ENCODE peak calls at places on chromosomes 2 and 18, in six cellular contexts. W, A, X, L, Y and P are unnamed samples.

GRCh38 chr18:26386421-26386820 is 160.2 kb downstream of the TAF4B start:
- DNase-seq in W (no peak), A (no peak), X (no peak), L (no peak), Y (no peak), P (no peak)

GRCh38 chr2:234240917-234241316 is 190.4 kb downstream of the SPP2 start:
- DNase-seq in W (peak; percentile 90), A (no peak), X (no peak), L (no peak), Y (no peak), P (no peak)

GRCh38 chr2:88857951-88858406 is 166.5 kb downstream of the RPIA start:
- DNase-seq in W (peak; percentile 62), A (no peak), X (no peak), L (no peak), Y (no peak), P (no peak)

GRCh38 chr2:165791811-165792454 is 2.1 kb downstream of the GALNT3 start:
- DNase-seq in W (peak; percentile 45), A (no peak), X (no peak), L (no peak), Y (no peak), P (no peak)

GRCh38 chr18:74540689-74541421 is 6.6 kb downstream of the CNDP1 start:
- DNase-seq in W (peak; percentile 28), A (no peak), X (no peak), L (no peak), Y (no peak), P (no peak)

GRCh38 chr2:198173242-198173641 is 368.8 kb downstream of the PLCL1 start:
- DNase-seq in W (no peak), A (no peak), X (no peak), L (no peak), Y (no peak), P (no peak)

GRCh38 chr2:31251851-31252250 is 17.9 kb downstream of the EHD3 start:
- DNase-seq in W (no peak), A (no peak), X (no peak), L (no peak), Y (no peak), P (no peak)

GRCh38 chr2:24382363-24383021 is 22.2 kb upstream of the ITSN2 start:
- DNase-seq in W (peak; percentile 65), A (peak; percentile 80), X (no peak), L (peak; percentile 88), Y (no peak), P (peak; percentile 67)

GRCh38 chr2:69437751-69438154 is 518 bp upstream of the NFU1 start:
- DNase-seq in W (no peak), A (no peak), X (no peak), L (no peak), Y (no peak), P (no peak)

GRCh38 chr2:157032019-157032418 is 225.5 kb upstream of the GALNT5 start:
- DNase-seq in W (peak; percentile 94), A (peak; percentile 48), X (peak; percentile 46), L (peak; percentile 1), Y (no peak), P (no peak)

GRCh38 chr2:69933254-69933828 is 18.4 kb downstream of the MXD1 start:
- DNase-seq in W (no peak), A (no peak), X (no peak), L (no peak), Y (no peak), P (no peak)

GRCh38 chr2:159060518-159060917 is 92.1 kb downstream of the TANC1 start:
- DNase-seq in W (no peak), A (no peak), X (no peak), L (no peak), Y (no peak), P (no peak)

GRCh38 chr2:11129598-11130449 is 25.4 kb upstream of the SLC66A3 start:
- DNase-seq in W (no peak), A (peak; percentile 59), X (peak; percentile 62), L (peak; percentile 96), Y (no peak), P (peak; percentile 93)

DNA sequence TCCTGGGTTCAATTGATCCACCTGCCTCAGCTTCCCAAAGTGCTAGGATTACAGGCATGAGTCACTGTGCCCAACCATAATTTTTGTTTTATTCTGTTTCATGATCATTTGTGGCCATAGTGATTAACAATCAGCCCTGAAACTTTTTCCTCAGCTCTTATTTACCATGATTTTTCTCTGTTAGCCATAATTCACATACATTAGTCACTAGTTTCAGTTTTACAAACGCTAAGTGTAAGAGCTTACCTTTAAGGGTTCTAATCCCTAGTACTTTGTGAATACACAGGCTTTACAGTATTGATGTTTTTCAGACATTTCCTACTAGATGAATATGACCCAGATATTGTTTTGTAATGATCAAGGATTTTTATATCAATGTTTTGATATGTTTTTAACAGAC is 216.1 kb downstream of the DPP4 start:
- DNase-seq in W (no peak), A (no peak), X (no peak), L (no peak), Y (no peak), P (no peak)
- TF ChIP-seq SMC3 in W (no peak), A (no peak), X (no peak), L (no peak), Y (no peak), P (no peak)

GRCh38 chr2:125679903-125680302 is 976.1 kb upstream of the GYPC start:
- DNase-seq in W (no peak), A (no peak), X (no peak), L (no peak), Y (no peak), P (no peak)

GRCh38 chr2:125681576-125681975 is 974.4 kb upstream of the GYPC start:
- DNase-seq in W (no peak), A (no peak), X (no peak), L (no peak), Y (no peak), P (no peak)

GRCh38 chr2:125681976-125682805 is 973.8 kb upstream of the GYPC start:
- DNase-seq in W (no peak), A (no peak), X (no peak), L (no peak), Y (no peak), P (peak; percentile 1)

GRCh38 chr2:125684256-125684655 is 971.7 kb upstream of the GYPC start:
- DNase-seq in W (no peak), A (no peak), X (no peak), L (no peak), Y (no peak), P (no peak)

GRCh38 chr2:125680809-125681208 is 975.1 kb upstream of the GYPC start:
- DNase-seq in W (no peak), A (no peak), X (no peak), L (no peak), Y (no peak), P (no peak)
- TF ChIP-seq SMC3 in W (no peak), A (no peak), X (no peak), L (no peak), Y (no peak), P (no peak)

DNA sequence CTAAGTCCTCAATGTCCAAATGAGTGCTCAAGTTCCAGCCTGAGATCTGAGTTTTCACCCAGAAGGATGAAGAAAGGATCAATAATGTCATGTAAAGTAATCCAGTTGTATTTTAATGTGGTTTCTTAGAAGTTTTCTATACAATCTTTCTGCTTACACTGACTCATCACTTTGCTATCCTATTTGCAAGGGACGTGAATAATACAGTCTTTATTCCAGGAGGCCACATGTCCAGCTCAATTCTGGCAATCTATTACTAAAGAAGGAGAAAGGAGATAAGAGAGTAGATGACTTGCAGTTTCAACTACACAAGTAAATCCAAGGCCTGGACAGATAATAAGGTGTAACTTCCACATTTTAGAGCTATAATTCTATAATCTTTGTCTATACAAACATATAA is 601.1 kb upstream of the SETBP1 start:
- DNase-seq in W (peak; percentile 70), A (no peak), X (peak; percentile 4), L (no peak), Y (no peak), P (no peak)
- TF ChIP-seq SMC3 in W (no peak), A (no peak), X (no peak), L (no peak), Y (no peak), P (no peak)

DNA sequence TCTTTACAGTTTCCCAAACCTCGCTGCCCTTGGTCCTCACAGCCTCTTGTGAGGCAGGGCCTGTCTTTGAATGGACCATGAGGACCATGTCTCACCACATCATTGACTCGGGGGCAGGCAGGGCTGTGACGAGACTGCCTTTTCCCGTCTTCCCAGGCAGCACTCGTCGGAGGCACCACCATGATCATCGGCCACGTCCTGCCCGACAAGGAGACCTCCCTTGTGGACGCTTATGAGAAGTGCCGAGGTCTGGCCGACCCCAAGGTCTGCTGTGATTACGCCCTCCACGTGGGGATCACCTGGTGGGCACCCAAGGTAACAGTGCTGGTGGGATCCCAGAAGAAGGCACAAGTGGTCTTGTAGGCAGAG is 45.7 kb upstream of the MAPRE3 start:
- DNase-seq in W (no peak), A (no peak), X (no peak), L (no peak), Y (no peak), P (no peak)
- TF ChIP-seq SMC3 in W (no peak), A (no peak), X (no peak), L (no peak), Y (no peak), P (no peak)

DNA sequence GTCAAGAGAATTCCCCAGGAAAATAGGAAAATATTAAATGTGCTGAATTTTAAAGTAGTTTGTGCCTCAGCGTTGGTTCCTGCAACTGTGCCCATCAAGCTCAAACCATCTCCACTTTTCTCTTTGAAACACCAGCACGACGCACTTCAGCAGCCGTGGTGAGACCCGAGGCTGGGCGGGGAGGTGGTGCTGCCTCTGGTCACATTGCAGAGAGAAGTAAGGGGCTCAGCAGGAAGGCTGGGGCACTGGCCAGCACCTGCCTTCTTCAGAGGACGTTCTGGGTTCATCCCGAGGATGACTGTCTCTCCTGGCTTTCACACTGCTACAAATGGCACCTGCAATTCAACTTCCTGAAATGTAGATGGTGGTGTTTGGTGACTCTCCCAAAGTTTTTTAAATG is 323.7 kb upstream of the SALL3 start:
- DNase-seq in W (no peak), A (no peak), X (no peak), L (no peak), Y (no peak), P (no peak)
- TF ChIP-seq SMC3 in W (no peak), A (no peak), X (no peak), L (no peak), Y (no peak), P (no peak)

GRCh38 chr18:48829443-48830149 is 121.2 kb downstream of the SMAD7 start:
- DNase-seq in W (no peak), A (no peak), X (no peak), L (no peak), Y (no peak), P (peak; percentile 60)
- TF ChIP-seq SMC3 in W (no peak), A (no peak), X (no peak), L (no peak), Y (no peak), P (no peak)

GRCh38 chr18:78246041-78246440 is 733.6 kb upstream of the SALL3 start:
- DNase-seq in W (no peak), A (no peak), X (no peak), L (no peak), Y (no peak), P (no peak)
- TF ChIP-seq SMC3 in W (no peak), A (no peak), X (no peak), L (no peak), Y (no peak), P (no peak)